ENCODE peak calls at places on chromosomes 12 and 14, in five cellular contexts. D, O, U, P and H are unnamed samples.

GRCh38 chr14:95456281-95456680 is 60.2 kb downstream of the SYNE3 start:
- DNase-seq in P (no peak), O (no peak), U (no peak), D (no peak), H (no peak)

GRCh38 chr14:76126066-76126465 is 25.7 kb upstream of the GPATCH2L start:
- DNase-seq in O (no peak), U (no peak), P (no peak), D (no peak), H (no peak)

GRCh38 chr12:50452795-50453194 is 52.0 kb upstream of the DIP2B start:
- DNase-seq in O (no peak), P (no peak), D (no peak), U (no peak), H (no peak)

GRCh38 chr14:51370758-51371386 is 130.8 kb downstream of the TMX1 start:
- DNase-seq in U (no peak), O (no peak), D (no peak), P (no peak), H (no peak)

GRCh38 chr12:130656411-130656810 is 59.7 kb downstream of the RIMBP2 start:
- DNase-seq in U (no peak), P (no peak), D (no peak), O (no peak), H (no peak)

GRCh38 chr12:116665666-116666304 is 72.1 kb downstream of the SPRING1 start:
- DNase-seq in P (no peak), U (no peak), D (no peak), O (no peak), H (no peak)

GRCh38 chr14:89324501-89325298 is 92.3 kb downstream of the FOXN3 start:
- DNase-seq in U (no peak), O (no peak), D (no peak), P (no peak), H (no peak)

GRCh38 chr12:94557896-94558295 is 92.5 kb downstream of the TMCC3 start:
- DNase-seq in U (no peak), O (no peak), P (no peak), D (no peak), H (no peak)

GRCh38 chr14:66746316-66747006 is 238.5 kb downstream of the GPHN start:
- DNase-seq in U (peak), P (peak), D (no peak), O (no peak), H (no peak)

GRCh38 chr14:96904201-96904600 is 107.0 kb downstream of the VRK1 start:
- DNase-seq in D (no peak), P (no peak), U (no peak), O (no peak), H (no peak)

GRCh38 chr14:53670701-53671100 is 285.9 kb downstream of the BMP4 start:
- DNase-seq in U (no peak), P (no peak), D (no peak), O (no peak), H (no peak)

GRCh38 chr12:119727600-119728436 is 59.9 kb downstream of the PRKAB1 start:
- DNase-seq in O (no peak), D (no peak), P (no peak), U (no peak), H (no peak)

GRCh38 chr14:66380143-66380542 is 106.0 kb upstream of the CCDC196 start:
- DNase-seq in D (no peak), O (no peak), U (no peak), P (peak), H (peak)

GRCh38 chr14:76490735-76491134 is 114.8 kb downstream of the ESRRB start:
- DNase-seq in D (no peak), P (no peak), U (no peak), O (no peak), H (no peak)

GRCh38 chr12:3727877-3728632 is 24.9 kb downstream of the CRACR2A start:
- DNase-seq in D (no peak), U (no peak), O (no peak), P (no peak), H (no peak)

GRCh38 chr12:99146730-99147129 is 500.8 kb upstream of the GARIN6 start:
- DNase-seq in D (no peak), U (no peak), P (no peak), O (no peak), H (no peak)

GRCh38 chr12:47391566-47391965 is 311.8 kb upstream of the AMIGO2 start:
- DNase-seq in U (no peak), D (no peak), O (no peak), P (no peak), H (no peak)

GRCh38 chr12:98758331-98758730 is 113.2 kb downstream of the APAF1 start:
- DNase-seq in O (no peak), P (no peak), D (no peak), U (no peak), H (peak)

GRCh38 chr12:105672576-105672975 is 342.1 kb downstream of the C12orf75 start:
- DNase-seq in D (no peak), U (no peak), P (peak), O (peak), H (peak)

GRCh38 chr14:20632831-20633771 is 8.4 kb downstream of the OR6S1 start:
- DNase-seq in U (peak), D (no peak), P (peak), O (peak), H (peak)

GRCh38 chr14:72291908-72292688 is 359.9 kb downstream of the RGS6 start:
- DNase-seq in P (peak), O (no peak), D (no peak), U (peak), H (no peak)

GRCh38 chr12:90729741-90730140 is 225.2 kb downstream of the CCER1 start:
- DNase-seq in U (no peak), P (no peak), D (no peak), O (no peak), H (no peak)

GRCh38 chr14:26525057-26525456 is 72.8 kb downstream of the NOVA1 start:
- DNase-seq in D (no peak), U (no peak), O (no peak), P (no peak), H (no peak)

GRCh38 chr12:51405801-51406207 is 14.6 kb upstream of the GALNT6 start:
- DNase-seq in D (no peak), O (no peak), U (no peak), P (no peak), H (no peak)

GRCh38 chr12:26557326-26557725 is 275.7 kb downstream of the ITPR2 start:
- DNase-seq in D (no peak), U (no peak), O (no peak), P (no peak), H (no peak)

GRCh38 chr12:115697341-115697740 is 580.2 kb downstream of the MED13L start:
- DNase-seq in U (no peak), D (no peak), O (no peak), P (no peak), H (no peak)

GRCh38 chr12:52497975-52498374 is 4.9 kb upstream of the KRT6A start:
- DNase-seq in P (no peak), D (no peak), O (no peak), U (no peak), H (no peak)

GRCh38 chr12:122740351-122740750 is 9.7 kb upstream of the HCAR1 start:
- DNase-seq in O (no peak), D (no peak), U (no peak), P (no peak), H (no peak)

GRCh38 chr14:60656755-60657608 is 7.7 kb upstream of the SIX1 start:
- DNase-seq in U (peak), O (no peak), D (no peak), P (peak), H (peak)

GRCh38 chr12:52029686-52030085 is 21.6 kb upstream of the NR4A1 start:
- DNase-seq in D (no peak), U (peak), P (peak), O (no peak), H (no peak)

GRCh38 chr14:33679461-33680225 is 271.2 kb downstream of the EGLN3 start:
- DNase-seq in P (no peak), U (no peak), D (no peak), O (no peak), H (no peak)

GRCh38 chr14:97046991-97047390 is 249.8 kb downstream of the VRK1 start:
- DNase-seq in U (no peak), O (no peak), D (no peak), P (no peak), H (no peak)

GRCh38 chr12:112839386-112839972 is 47.9 kb downstream of the RPH3A start:
- DNase-seq in D (no peak), P (no peak), U (peak), O (no peak), H (no peak)

GRCh38 chr14:97219356-97220017 is 422.3 kb downstream of the VRK1 start:
- DNase-seq in O (no peak), U (no peak), P (no peak), D (no peak), H (no peak)

GRCh38 chr14:20988717-20989116 is 1.1 kb upstream of the METTL17 start:
- DNase-seq in D (no peak), U (no peak), O (no peak), P (no peak), H (no peak)

GRCh38 chr14:69712637-69713088 is 54.3 kb upstream of the SRSF5 start:
- DNase-seq in U (no peak), P (peak), D (no peak), O (peak), H (peak)

GRCh38 chr12:42568952-42569916 is 20.3 kb downstream of the PRICKLE1 start:
- DNase-seq in P (no peak), D (no peak), O (no peak), U (no peak), H (no peak)

GRCh38 chr12:108667349-108667748 is 33.7 kb upstream of the SELPLG start:
- DNase-seq in D (no peak), P (no peak), U (no peak), O (no peak), H (no peak)

GRCh38 chr14:100827751-100828447 is 2.0 kb downstream of the MEG3 start:
- DNase-seq in O (no peak), U (no peak), D (no peak), P (peak), H (no peak)
- H3K4me3 ChIP-seq in O (peak), U (no peak), D (peak), P (peak), H (peak)

GRCh38 chr14:50003213-50004021 is 110.5 kb downstream of the ARF6 start:
- DNase-seq in U (peak), D (peak), P (peak), O (peak), H (peak)
- TF ChIP-seq POLR2A in U (peak), D (no peak), P (peak), O (peak), H (peak)

DNA sequence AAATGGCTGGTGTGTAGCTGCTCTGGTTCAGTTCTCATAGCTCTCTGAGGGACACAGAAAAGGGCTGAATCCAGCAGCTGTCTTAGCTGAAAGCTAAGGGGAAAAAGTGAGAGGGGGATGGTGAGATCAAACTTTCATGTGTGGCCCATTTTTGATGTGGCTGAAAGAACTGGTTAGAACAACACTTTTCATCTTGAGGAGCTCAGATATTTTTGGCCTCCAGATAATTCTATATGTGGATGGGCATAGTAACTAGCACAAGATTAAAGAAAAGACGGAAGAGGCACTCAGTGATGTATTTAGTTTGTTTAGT is 73.0 kb upstream of the KRAS start:
- DNase-seq in D (no peak), P (no peak), U (no peak), O (no peak), H (no peak)
- H3K27ac ChIP-seq in D (no peak), P (no peak), U (no peak), O (no peak), H (no peak)

GRCh38 chr14:77615231-77616132 is 955 bp downstream of the SPTLC2 start:
- DNase-seq in O (no peak), P (peak), D (no peak), U (no peak), H (no peak)

GRCh38 chr14:77609902-77610301 is 6.5 kb downstream of the SPTLC2 start:
- DNase-seq in U (no peak), P (no peak), D (no peak), O (no peak), H (no peak)

GRCh38 chr14:77613207-77613606 is 3.2 kb downstream of the SPTLC2 start:
- DNase-seq in P (no peak), D (no peak), O (no peak), U (no peak), H (no peak)

GRCh38 chr14:77610553-77610952 is 5.9 kb downstream of the SPTLC2 start:
- DNase-seq in O (no peak), U (no peak), P (no peak), D (no peak), H (no peak)

GRCh38 chr14:77612011-77612620 is 4.3 kb downstream of the SPTLC2 start:
- DNase-seq in D (no peak), U (no peak), O (no peak), P (no peak), H (no peak)
- H3K4me3 ChIP-seq in D (no peak), U (no peak), O (no peak), P (no peak), H (no peak)

GRCh38 chr12:68833508-68833907 is 25.5 kb downstream of the MDM2 start:
- DNase-seq in U (no peak), P (no peak), D (no peak), O (no peak), H (no peak)

GRCh38 chr12:68839183-68840147 is 31.5 kb downstream of the MDM2 start:
- DNase-seq in P (no peak), O (no peak), U (no peak), D (no peak), H (no peak)

GRCh38 chr12:68838046-68838886 is 30.3 kb downstream of the MDM2 start:
- DNase-seq in U (no peak), D (no peak), P (no peak), O (no peak), H (no peak)

GRCh38 chr12:68835333-68835908 is 27.4 kb downstream of the MDM2 start:
- DNase-seq in D (no peak), O (no peak), P (no peak), U (no peak), H (no peak)

DNA sequence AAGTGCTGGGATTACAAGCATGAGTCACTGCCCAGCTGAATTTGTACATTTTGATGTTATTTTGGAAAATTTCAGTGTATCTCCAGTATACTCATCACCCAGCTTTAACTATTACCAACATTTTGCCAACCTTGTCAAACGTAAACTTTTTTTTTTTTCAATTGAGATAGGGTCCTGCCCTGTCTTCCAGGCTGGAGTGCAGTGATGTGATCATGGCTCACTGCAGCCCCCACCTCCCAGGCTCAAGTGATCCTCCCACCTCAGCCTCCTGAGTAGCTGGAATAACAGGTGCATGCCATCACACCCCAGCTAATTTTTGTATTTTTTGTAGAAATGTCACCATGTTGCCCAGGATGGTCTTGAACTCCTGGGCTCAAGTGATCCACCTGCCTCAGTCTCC is 29.2 kb downstream of the MDM2 start:
- DNase-seq in P (no peak), U (no peak), O (peak), D (no peak), H (no peak)
- TF ChIP-seq POLR2A in P (no peak), U (no peak), O (no peak), D (no peak), H (no peak)

GRCh38 chr12:20150835-20151234 is 217.5 kb upstream of the PDE3A start:
- DNase-seq in P (no peak), D (no peak), U (no peak), O (no peak), H (no peak)

GRCh38 chr12:20154060-20154459 is 214.3 kb upstream of the PDE3A start:
- DNase-seq in D (no peak), O (no peak), U (no peak), P (no peak), H (no peak)

GRCh38 chr12:20142956-20143355 is 225.4 kb upstream of the PDE3A start:
- DNase-seq in U (no peak), D (no peak), P (no peak), O (no peak), H (no peak)

GRCh38 chr12:20144341-20144740 is 224.0 kb upstream of the PDE3A start:
- DNase-seq in U (no peak), O (no peak), P (no peak), D (no peak), H (no peak)

DNA sequence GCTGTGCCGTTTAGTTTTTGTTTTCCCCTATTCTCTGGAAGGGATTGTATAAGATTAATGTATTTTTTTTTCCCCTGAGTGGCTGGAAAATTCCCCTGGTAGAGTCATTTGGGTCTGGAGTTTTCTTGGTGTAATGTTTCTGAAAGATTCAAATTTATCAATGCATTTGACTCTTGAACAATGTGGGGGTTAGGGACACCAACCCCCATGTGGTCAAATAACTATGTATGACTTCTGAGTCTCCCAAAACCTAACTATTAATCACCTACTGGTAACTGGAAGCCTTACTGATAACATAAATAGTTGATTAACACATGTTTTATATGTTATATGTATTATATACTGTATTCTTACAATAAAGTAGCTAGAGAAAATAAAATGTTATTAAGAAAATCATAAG is 220.1 kb upstream of the PDE3A start:
- DNase-seq in D (no peak), U (no peak), O (no peak), P (no peak), H (no peak)
- H3K27ac ChIP-seq in D (no peak), U (no peak), O (no peak), P (no peak), H (no peak)

GRCh38 chr12:7869137-7869536 is 3.6 kb downstream of the SLC2A14 start:
- DNase-seq in U (no peak), O (no peak), P (no peak), D (no peak), H (no peak)

GRCh38 chr12:7877421-7877820 is 4.7 kb upstream of the SLC2A14 start:
- DNase-seq in O (no peak), D (no peak), U (no peak), P (no peak), H (no peak)

GRCh38 chr12:7870335-7870734 is 2.4 kb downstream of the SLC2A14 start:
- DNase-seq in D (no peak), U (no peak), O (no peak), P (no peak), H (no peak)

GRCh38 chr12:7868391-7868790 is 4.3 kb downstream of the SLC2A14 start:
- DNase-seq in D (no peak), O (no peak), P (no peak), U (no peak), H (no peak)

GRCh38 chr12:7872565-7873304 is at the start of gene SLC2A14:
- DNase-seq in U (no peak), D (no peak), P (no peak), O (no peak), H (no peak)
- H3K4me3 ChIP-seq in U (no peak), D (no peak), P (no peak), O (peak), H (no peak)

DNA sequence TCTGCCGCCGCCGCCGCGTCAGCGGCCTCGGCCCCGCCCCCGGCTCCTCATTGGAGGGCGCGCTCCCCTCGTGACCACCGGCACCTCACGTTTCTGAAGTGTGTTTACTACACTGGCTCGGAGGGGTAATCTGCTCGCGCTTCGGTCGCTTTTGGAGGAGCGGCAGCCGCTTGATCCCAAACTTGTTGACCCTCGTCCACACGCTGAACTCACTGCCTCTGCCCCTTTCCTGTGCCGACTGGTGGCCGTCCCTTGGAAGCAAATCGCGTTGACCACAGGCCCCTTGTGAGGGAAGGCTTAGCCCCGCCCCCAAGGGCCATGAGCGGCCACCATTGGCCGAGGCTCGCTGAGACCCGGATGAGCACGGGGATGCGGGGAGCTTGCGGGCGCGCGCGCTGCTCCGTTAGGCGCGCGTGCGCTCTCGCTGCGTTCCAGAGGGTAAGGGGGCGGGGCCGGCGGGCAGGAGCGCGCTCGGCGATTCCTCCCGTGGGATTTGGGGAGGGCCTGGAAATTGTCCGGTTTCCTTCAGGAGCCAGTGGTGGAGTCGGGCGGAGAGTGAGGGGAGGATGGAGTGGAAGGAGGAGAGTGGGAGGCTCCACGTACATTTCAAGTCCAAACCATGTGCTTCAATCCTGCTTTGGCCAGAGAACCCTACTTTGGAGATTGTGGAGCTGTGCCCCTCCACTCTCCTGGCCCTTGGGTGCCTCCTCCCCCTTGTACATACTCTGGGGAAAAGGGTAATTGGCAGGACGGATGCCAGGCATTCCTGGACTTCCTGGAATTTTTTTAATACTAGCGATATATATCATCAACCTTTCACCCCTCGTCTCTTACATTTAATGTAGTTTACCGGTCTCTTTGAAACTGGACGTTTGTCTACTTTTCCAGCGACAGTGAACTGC is at the start of gene CRY1:
- DNase-seq in U (peak), D (peak), O (peak), P (peak), H (peak)
- TF ChIP-seq POLR2A in U (peak), D (no peak), O (no peak), P (no peak), H (no peak)

GRCh38 chr14:93009471-93010117 is 86.6 kb downstream of the CHGA start:
- DNase-seq in O (peak), P (no peak), U (no peak), D (no peak), H (no peak)
- H3K27ac ChIP-seq in O (peak), P (no peak), U (no peak), D (no peak), H (peak)